ENCODE peak calls at places on chromosomes 7 and 10, in nine cellular contexts. One of them, this sample, is unnamed.
A peak's percentile ranks its signal among the peaks of the same experiment; 100 is the strongest.

GRCh38 chr10:101780818-101781654 is 2.2 kb downstream of the NPM3 start:
- DNase-seq in NCI-H1092 treated with DMSO at 0.1 percent for 48 hours: peak; percentile 15
- DNase-seq in activated CD8-positive, alpha-beta memory T cell treated with anti-CD3 and anti-CD28 coated beads, Interleukin-2, amount 50 U/mL, for 48 hours: peak; percentile 89
- DNase-seq in NCI-H510A treated with DMSO at 0.1 percent for 48 hours: peak; percentile 25
- DNase-seq in GM20000: peak; percentile 87
- DNase-seq in cardiac muscle cell: peak; percentile 80
- DNase-seq in NCI-H1105: no peak
- DNase-seq in colonic mucosa: peak; percentile 71
- DNase-seq in GM23248: peak; percentile 79
- DNase-seq in this sample: peak; percentile 8

GRCh38 chr7:157622000-157622399 is 285.2 kb downstream of the DNAJB6 start:
- DNase-seq in NCI-H1092 treated with DMSO at 0.1 percent for 48 hours: no peak
- DNase-seq in activated CD8-positive, alpha-beta memory T cell treated with anti-CD3 and anti-CD28 coated beads, Interleukin-2, amount 50 U/mL, for 48 hours: no peak
- DNase-seq in NCI-H510A treated with DMSO at 0.1 percent for 48 hours: no peak
- DNase-seq in GM20000: no peak
- DNase-seq in cardiac muscle cell: no peak
- DNase-seq in NCI-H1105: no peak
- DNase-seq in colonic mucosa: no peak
- DNase-seq in GM23248: no peak
- DNase-seq in this sample: no peak

GRCh38 chr10:79313320-79313719 is 33.9 kb upstream of the PPIF start:
- DNase-seq in NCI-H1092 treated with DMSO at 0.1 percent for 48 hours: no peak
- DNase-seq in activated CD8-positive, alpha-beta memory T cell treated with anti-CD3 and anti-CD28 coated beads, Interleukin-2, amount 50 U/mL, for 48 hours: no peak
- DNase-seq in NCI-H510A treated with DMSO at 0.1 percent for 48 hours: no peak
- DNase-seq in GM20000: no peak
- DNase-seq in cardiac muscle cell: no peak
- DNase-seq in NCI-H1105: no peak
- DNase-seq in colonic mucosa: no peak
- DNase-seq in GM23248: no peak
- DNase-seq in this sample: no peak

GRCh38 chr7:128407751-128408708 is 1.8 kb downstream of the IMPDH1 start:
- DNase-seq in NCI-H1092 treated with DMSO at 0.1 percent for 48 hours: no peak
- DNase-seq in activated CD8-positive, alpha-beta memory T cell treated with anti-CD3 and anti-CD28 coated beads, Interleukin-2, amount 50 U/mL, for 48 hours: no peak
- DNase-seq in NCI-H510A treated with DMSO at 0.1 percent for 48 hours: peak; percentile 2
- DNase-seq in GM20000: no peak
- DNase-seq in cardiac muscle cell: no peak
- DNase-seq in NCI-H1105: no peak
- DNase-seq in colonic mucosa: peak; percentile 30
- DNase-seq in GM23248: no peak
- DNase-seq in this sample: no peak

GRCh38 chr10:113139695-113140094 is 189.6 kb downstream of the TCF7L2 start:
- DNase-seq in NCI-H1092 treated with DMSO at 0.1 percent for 48 hours: no peak
- DNase-seq in activated CD8-positive, alpha-beta memory T cell treated with anti-CD3 and anti-CD28 coated beads, Interleukin-2, amount 50 U/mL, for 48 hours: no peak
- DNase-seq in NCI-H510A treated with DMSO at 0.1 percent for 48 hours: no peak
- DNase-seq in GM20000: no peak
- DNase-seq in cardiac muscle cell: no peak
- DNase-seq in NCI-H1105: no peak
- DNase-seq in colonic mucosa: no peak
- DNase-seq in GM23248: peak; percentile 55
- DNase-seq in this sample: no peak

GRCh38 chr7:92177362-92177761 is 1.6 kb downstream of the LRRD1 start:
- DNase-seq in NCI-H1092 treated with DMSO at 0.1 percent for 48 hours: no peak
- DNase-seq in activated CD8-positive, alpha-beta memory T cell treated with anti-CD3 and anti-CD28 coated beads, Interleukin-2, amount 50 U/mL, for 48 hours: no peak
- DNase-seq in NCI-H510A treated with DMSO at 0.1 percent for 48 hours: no peak
- DNase-seq in GM20000: no peak
- DNase-seq in cardiac muscle cell: no peak
- DNase-seq in NCI-H1105: no peak
- DNase-seq in colonic mucosa: no peak
- DNase-seq in GM23248: peak; percentile 38
- DNase-seq in this sample: no peak

GRCh38 chr10:329361-330099 is 194.3 kb downstream of the ZMYND11 start:
- DNase-seq in NCI-H1092 treated with DMSO at 0.1 percent for 48 hours: peak; percentile 36
- DNase-seq in activated CD8-positive, alpha-beta memory T cell treated with anti-CD3 and anti-CD28 coated beads, Interleukin-2, amount 50 U/mL, for 48 hours: no peak
- DNase-seq in NCI-H510A treated with DMSO at 0.1 percent for 48 hours: peak; percentile 63
- DNase-seq in GM20000: no peak
- DNase-seq in cardiac muscle cell: peak; percentile 11
- DNase-seq in NCI-H1105: no peak
- DNase-seq in colonic mucosa: peak; percentile 94
- DNase-seq in GM23248: peak; percentile 98
- DNase-seq in this sample: peak; percentile 9

GRCh38 chr10:127556911-127557310 is 7.8 kb downstream of the NPS start:
- DNase-seq in NCI-H1092 treated with DMSO at 0.1 percent for 48 hours: no peak
- DNase-seq in activated CD8-positive, alpha-beta memory T cell treated with anti-CD3 and anti-CD28 coated beads, Interleukin-2, amount 50 U/mL, for 48 hours: no peak
- DNase-seq in NCI-H510A treated with DMSO at 0.1 percent for 48 hours: no peak
- DNase-seq in GM20000: no peak
- DNase-seq in cardiac muscle cell: peak; percentile 90
- DNase-seq in NCI-H1105: no peak
- DNase-seq in colonic mucosa: no peak
- DNase-seq in GM23248: peak; percentile 25
- DNase-seq in this sample: no peak

GRCh38 chr10:102627446-102628293 is 16.6 kb upstream of the TRIM8 start:
- DNase-seq in NCI-H1092 treated with DMSO at 0.1 percent for 48 hours: no peak
- DNase-seq in activated CD8-positive, alpha-beta memory T cell treated with anti-CD3 and anti-CD28 coated beads, Interleukin-2, amount 50 U/mL, for 48 hours: no peak
- DNase-seq in NCI-H510A treated with DMSO at 0.1 percent for 48 hours: no peak
- DNase-seq in GM20000: no peak
- DNase-seq in cardiac muscle cell: no peak
- DNase-seq in NCI-H1105: no peak
- DNase-seq in colonic mucosa: no peak
- DNase-seq in GM23248: peak; percentile 79
- DNase-seq in this sample: no peak

GRCh38 chr7:818031-818699 is 14.1 kb upstream of the SUN1 start:
- DNase-seq in NCI-H1092 treated with DMSO at 0.1 percent for 48 hours: no peak
- DNase-seq in activated CD8-positive, alpha-beta memory T cell treated with anti-CD3 and anti-CD28 coated beads, Interleukin-2, amount 50 U/mL, for 48 hours: no peak
- DNase-seq in NCI-H510A treated with DMSO at 0.1 percent for 48 hours: no peak
- DNase-seq in GM20000: peak; percentile 53
- DNase-seq in cardiac muscle cell: no peak
- DNase-seq in NCI-H1105: no peak
- DNase-seq in colonic mucosa: no peak
- DNase-seq in GM23248: peak; percentile 76
- DNase-seq in this sample: no peak

GRCh38 chr7:34158754-34159153 is 253.4 kb downstream of the BMPER start:
- DNase-seq in NCI-H1092 treated with DMSO at 0.1 percent for 48 hours: peak; percentile 37
- DNase-seq in activated CD8-positive, alpha-beta memory T cell treated with anti-CD3 and anti-CD28 coated beads, Interleukin-2, amount 50 U/mL, for 48 hours: no peak
- DNase-seq in NCI-H510A treated with DMSO at 0.1 percent for 48 hours: peak; percentile 1
- DNase-seq in GM20000: no peak
- DNase-seq in cardiac muscle cell: peak; percentile 56
- DNase-seq in NCI-H1105: no peak
- DNase-seq in colonic mucosa: no peak
- DNase-seq in GM23248: no peak
- DNase-seq in this sample: no peak

GRCh38 chr7:152512711-152513110 is 76.9 kb upstream of the KMT2C start:
- DNase-seq in NCI-H1092 treated with DMSO at 0.1 percent for 48 hours: no peak
- DNase-seq in activated CD8-positive, alpha-beta memory T cell treated with anti-CD3 and anti-CD28 coated beads, Interleukin-2, amount 50 U/mL, for 48 hours: no peak
- DNase-seq in NCI-H510A treated with DMSO at 0.1 percent for 48 hours: no peak
- DNase-seq in GM20000: peak; percentile 39
- DNase-seq in cardiac muscle cell: no peak
- DNase-seq in NCI-H1105: no peak
- DNase-seq in colonic mucosa: no peak
- DNase-seq in GM23248: no peak
- DNase-seq in this sample: no peak

GRCh38 chr10:125547010-125547650 is 135.8 kb downstream of the TEX36 start:
- DNase-seq in NCI-H1092 treated with DMSO at 0.1 percent for 48 hours: no peak
- DNase-seq in activated CD8-positive, alpha-beta memory T cell treated with anti-CD3 and anti-CD28 coated beads, Interleukin-2, amount 50 U/mL, for 48 hours: no peak
- DNase-seq in NCI-H510A treated with DMSO at 0.1 percent for 48 hours: no peak
- DNase-seq in GM20000: no peak
- DNase-seq in cardiac muscle cell: no peak
- DNase-seq in NCI-H1105: no peak
- DNase-seq in colonic mucosa: no peak
- DNase-seq in GM23248: no peak
- DNase-seq in this sample: no peak

GRCh38 chr7:50560865-50561351 is 4.3 kb downstream of the DDC start:
- DNase-seq in NCI-H1092 treated with DMSO at 0.1 percent for 48 hours: peak; percentile 97
- DNase-seq in activated CD8-positive, alpha-beta memory T cell treated with anti-CD3 and anti-CD28 coated beads, Interleukin-2, amount 50 U/mL, for 48 hours: no peak
- DNase-seq in NCI-H510A treated with DMSO at 0.1 percent for 48 hours: peak; percentile 98
- DNase-seq in GM20000: no peak
- DNase-seq in cardiac muscle cell: no peak
- DNase-seq in NCI-H1105: peak; percentile 83
- DNase-seq in colonic mucosa: no peak
- DNase-seq in GM23248: no peak
- DNase-seq in this sample: peak; percentile 29

GRCh38 chr10:73577788-73578187 is 13.4 kb downstream of the USP54 start:
- DNase-seq in NCI-H1092 treated with DMSO at 0.1 percent for 48 hours: no peak
- DNase-seq in activated CD8-positive, alpha-beta memory T cell treated with anti-CD3 and anti-CD28 coated beads, Interleukin-2, amount 50 U/mL, for 48 hours: no peak
- DNase-seq in NCI-H510A treated with DMSO at 0.1 percent for 48 hours: no peak
- DNase-seq in GM20000: no peak
- DNase-seq in cardiac muscle cell: peak; percentile 83
- DNase-seq in NCI-H1105: no peak
- DNase-seq in colonic mucosa: peak; percentile 46
- DNase-seq in GM23248: peak; percentile 70
- DNase-seq in this sample: no peak

GRCh38 chr7:16242920-16243319 is 178.4 kb downstream of the CRPPA start:
- DNase-seq in NCI-H1092 treated with DMSO at 0.1 percent for 48 hours: no peak
- DNase-seq in activated CD8-positive, alpha-beta memory T cell treated with anti-CD3 and anti-CD28 coated beads, Interleukin-2, amount 50 U/mL, for 48 hours: no peak
- DNase-seq in NCI-H510A treated with DMSO at 0.1 percent for 48 hours: no peak
- DNase-seq in GM20000: no peak
- DNase-seq in cardiac muscle cell: no peak
- DNase-seq in NCI-H1105: no peak
- DNase-seq in colonic mucosa: no peak
- DNase-seq in GM23248: no peak
- DNase-seq in this sample: no peak

GRCh38 chr10:1392127-1392526 is 335.9 kb downstream of the WDR37 start:
- DNase-seq in NCI-H1092 treated with DMSO at 0.1 percent for 48 hours: no peak
- DNase-seq in activated CD8-positive, alpha-beta memory T cell treated with anti-CD3 and anti-CD28 coated beads, Interleukin-2, amount 50 U/mL, for 48 hours: no peak
- DNase-seq in NCI-H510A treated with DMSO at 0.1 percent for 48 hours: no peak
- DNase-seq in GM20000: no peak
- DNase-seq in cardiac muscle cell: no peak
- DNase-seq in NCI-H1105: no peak
- DNase-seq in colonic mucosa: no peak
- DNase-seq in GM23248: no peak
- DNase-seq in this sample: no peak

GRCh38 chr7:155928583-155929145 is 116.4 kb upstream of the SHH start:
- DNase-seq in NCI-H1092 treated with DMSO at 0.1 percent for 48 hours: no peak
- DNase-seq in activated CD8-positive, alpha-beta memory T cell treated with anti-CD3 and anti-CD28 coated beads, Interleukin-2, amount 50 U/mL, for 48 hours: no peak
- DNase-seq in NCI-H510A treated with DMSO at 0.1 percent for 48 hours: no peak
- DNase-seq in GM20000: no peak
- DNase-seq in cardiac muscle cell: no peak
- DNase-seq in NCI-H1105: no peak
- DNase-seq in colonic mucosa: no peak
- DNase-seq in GM23248: no peak
- DNase-seq in this sample: no peak

GRCh38 chr10:58414270-58415041 is 29.2 kb downstream of the TFAM start:
- DNase-seq in NCI-H1092 treated with DMSO at 0.1 percent for 48 hours: peak; percentile 23
- DNase-seq in activated CD8-positive, alpha-beta memory T cell treated with anti-CD3 and anti-CD28 coated beads, Interleukin-2, amount 50 U/mL, for 48 hours: no peak
- DNase-seq in NCI-H510A treated with DMSO at 0.1 percent for 48 hours: peak; percentile 2
- DNase-seq in GM20000: no peak
- DNase-seq in cardiac muscle cell: peak; percentile 59
- DNase-seq in NCI-H1105: no peak
- DNase-seq in colonic mucosa: no peak
- DNase-seq in GM23248: peak; percentile 86
- DNase-seq in this sample: no peak

GRCh38 chr7:50418086-50418515 is 32.0 kb downstream of the FIGNL1 start:
- DNase-seq in NCI-H1092 treated with DMSO at 0.1 percent for 48 hours: peak; percentile 86
- DNase-seq in activated CD8-positive, alpha-beta memory T cell treated with anti-CD3 and anti-CD28 coated beads, Interleukin-2, amount 50 U/mL, for 48 hours: peak; percentile 82
- DNase-seq in NCI-H510A treated with DMSO at 0.1 percent for 48 hours: peak; percentile 88
- DNase-seq in GM20000: peak; percentile 70
- DNase-seq in cardiac muscle cell: peak; percentile 85
- DNase-seq in NCI-H1105: peak; percentile 84
- DNase-seq in colonic mucosa: peak; percentile 77
- DNase-seq in GM23248: peak; percentile 88
- DNase-seq in this sample: peak; percentile 18

GRCh38 chr10:72250666-72251065 is 23.1 kb upstream of the DDIT4 start:
- DNase-seq in NCI-H1092 treated with DMSO at 0.1 percent for 48 hours: no peak
- DNase-seq in activated CD8-positive, alpha-beta memory T cell treated with anti-CD3 and anti-CD28 coated beads, Interleukin-2, amount 50 U/mL, for 48 hours: no peak
- DNase-seq in NCI-H510A treated with DMSO at 0.1 percent for 48 hours: no peak
- DNase-seq in GM20000: no peak
- DNase-seq in cardiac muscle cell: no peak
- DNase-seq in NCI-H1105: no peak
- DNase-seq in colonic mucosa: no peak
- DNase-seq in GM23248: peak; percentile 84
- DNase-seq in this sample: no peak

GRCh38 chr10:14385591-14386201 is 55.0 kb upstream of the FRMD4A start:
- DNase-seq in NCI-H1092 treated with DMSO at 0.1 percent for 48 hours: no peak
- DNase-seq in activated CD8-positive, alpha-beta memory T cell treated with anti-CD3 and anti-CD28 coated beads, Interleukin-2, amount 50 U/mL, for 48 hours: no peak
- DNase-seq in NCI-H510A treated with DMSO at 0.1 percent for 48 hours: no peak
- DNase-seq in GM20000: no peak
- DNase-seq in cardiac muscle cell: no peak
- DNase-seq in NCI-H1105: no peak
- DNase-seq in colonic mucosa: no peak
- DNase-seq in GM23248: peak; percentile 32
- DNase-seq in this sample: no peak

GRCh38 chr7:45987521-45988290 is 66.6 kb upstream of the IGFBP3 start:
- DNase-seq in NCI-H1092 treated with DMSO at 0.1 percent for 48 hours: no peak
- DNase-seq in activated CD8-positive, alpha-beta memory T cell treated with anti-CD3 and anti-CD28 coated beads, Interleukin-2, amount 50 U/mL, for 48 hours: no peak
- DNase-seq in NCI-H510A treated with DMSO at 0.1 percent for 48 hours: no peak
- DNase-seq in GM20000: no peak
- DNase-seq in cardiac muscle cell: no peak
- DNase-seq in NCI-H1105: no peak
- DNase-seq in colonic mucosa: no peak
- DNase-seq in GM23248: no peak
- DNase-seq in this sample: no peak

GRCh38 chr7:26151953-26152781 is at the start of gene NFE2L3:
- DNase-seq in NCI-H1092 treated with DMSO at 0.1 percent for 48 hours: peak; percentile 61
- DNase-seq in activated CD8-positive, alpha-beta memory T cell treated with anti-CD3 and anti-CD28 coated beads, Interleukin-2, amount 50 U/mL, for 48 hours: peak; percentile 90
- DNase-seq in NCI-H510A treated with DMSO at 0.1 percent for 48 hours: peak; percentile 69
- DNase-seq in GM20000: peak; percentile 98
- DNase-seq in cardiac muscle cell: peak; percentile 79
- DNase-seq in NCI-H1105: peak; percentile 80
- DNase-seq in colonic mucosa: peak; percentile 92
- DNase-seq in GM23248: peak; percentile 72
- DNase-seq in this sample: peak; percentile 82

GRCh38 chr10:33306756-33307519 is 27.5 kb downstream of the NRP1 start:
- DNase-seq in NCI-H1092 treated with DMSO at 0.1 percent for 48 hours: no peak
- DNase-seq in activated CD8-positive, alpha-beta memory T cell treated with anti-CD3 and anti-CD28 coated beads, Interleukin-2, amount 50 U/mL, for 48 hours: no peak
- DNase-seq in NCI-H510A treated with DMSO at 0.1 percent for 48 hours: no peak
- DNase-seq in GM20000: no peak
- DNase-seq in cardiac muscle cell: no peak
- DNase-seq in NCI-H1105: no peak
- DNase-seq in colonic mucosa: no peak
- DNase-seq in GM23248: peak; percentile 79
- DNase-seq in this sample: no peak

GRCh38 chr10:100341953-100342626 is 4.9 kb upstream of the SCD start:
- DNase-seq in NCI-H1092 treated with DMSO at 0.1 percent for 48 hours: peak; percentile 63
- DNase-seq in activated CD8-positive, alpha-beta memory T cell treated with anti-CD3 and anti-CD28 coated beads, Interleukin-2, amount 50 U/mL, for 48 hours: peak; percentile 65
- DNase-seq in NCI-H510A treated with DMSO at 0.1 percent for 48 hours: peak; percentile 62
- DNase-seq in GM20000: peak; percentile 66
- DNase-seq in cardiac muscle cell: peak; percentile 74
- DNase-seq in NCI-H1105: peak; percentile 25
- DNase-seq in colonic mucosa: peak; percentile 72
- DNase-seq in GM23248: peak; percentile 76
- DNase-seq in this sample: no peak

GRCh38 chr10:123270221-123270620 is 116.0 kb downstream of the BUB3 start:
- DNase-seq in NCI-H1092 treated with DMSO at 0.1 percent for 48 hours: no peak
- DNase-seq in activated CD8-positive, alpha-beta memory T cell treated with anti-CD3 and anti-CD28 coated beads, Interleukin-2, amount 50 U/mL, for 48 hours: no peak
- DNase-seq in NCI-H510A treated with DMSO at 0.1 percent for 48 hours: no peak
- DNase-seq in GM20000: no peak
- DNase-seq in cardiac muscle cell: no peak
- DNase-seq in NCI-H1105: no peak
- DNase-seq in colonic mucosa: no peak
- DNase-seq in GM23248: peak; percentile 63
- DNase-seq in this sample: no peak

GRCh38 chr10:71598673-71599072 is 120.9 kb downstream of the C10orf105 start:
- DNase-seq in NCI-H1092 treated with DMSO at 0.1 percent for 48 hours: peak; percentile 5
- DNase-seq in activated CD8-positive, alpha-beta memory T cell treated with anti-CD3 and anti-CD28 coated beads, Interleukin-2, amount 50 U/mL, for 48 hours: no peak
- DNase-seq in NCI-H510A treated with DMSO at 0.1 percent for 48 hours: no peak
- DNase-seq in GM20000: no peak
- DNase-seq in cardiac muscle cell: no peak
- DNase-seq in NCI-H1105: no peak
- DNase-seq in colonic mucosa: peak; percentile 65
- DNase-seq in GM23248: peak; percentile 89
- DNase-seq in this sample: no peak